ENCODE peak calls at places on chromosomes 7 and 10, in ten cellular contexts. W is tibial nerve, D is suprapubic skin, B is A549, V is sigmoid colon, U is transverse colon, X is H1, E is K562, O is ovary, M is upper lobe of left lung. A is an unnamed sample.

GRCh38 chr10:101693701-101694055 is 1.3 kb downstream of the FBXW4 start:
- DNase-seq in W (peak; percentile 21), D (no peak), B (peak; percentile 61), V (no peak), U (peak; percentile 10), X (no peak), E (peak; percentile 26), O (no peak), M (no peak), A (no peak)

GRCh38 chr7:816751-817671 is 15.3 kb upstream of the SUN1 start:
- DNase-seq in W (no peak), D (no peak), B (peak; percentile 29), V (peak; percentile 69), U (peak; percentile 37), X (peak; percentile 66), E (peak; percentile 59), O (no peak), M (no peak), A (no peak)

GRCh38 chr7:92043098-92043497 is 91.2 kb downstream of the CYP51A1 start:
- DNase-seq in W (no peak), D (no peak), B (no peak), V (no peak), U (no peak), X (no peak), E (no peak), O (no peak), M (no peak), A (no peak)

GRCh38 chr7:128910569-128910945 is at the start of gene KCP:
- DNase-seq in W (no peak), D (no peak), B (no peak), V (peak; percentile 56), U (no peak), X (peak; percentile 72), E (no peak), O (no peak), M (no peak), A (no peak)

GRCh38 chr10:74231375-74231774 is 80.4 kb downstream of the ADK start:
- DNase-seq in W (no peak), D (no peak), B (peak; percentile 24), V (no peak), U (no peak), X (no peak), E (no peak), O (no peak), M (peak; percentile 60), A (no peak)

GRCh38 chr7:116393654-116394053 is 105.9 kb upstream of the CAV2 start:
- DNase-seq in W (no peak), D (no peak), B (no peak), V (no peak), U (no peak), X (no peak), E (no peak), O (no peak), M (no peak), A (no peak)

GRCh38 chr7:71439316-71439715 is 307.4 kb downstream of the GALNT17 start:
- DNase-seq in W (no peak), D (no peak), B (no peak), V (no peak), U (no peak), X (no peak), E (no peak), O (no peak), M (no peak), A (no peak)

GRCh38 chr7:20647051-20647450 is 31.6 kb downstream of the ABCB5 start:
- DNase-seq in W (peak; percentile 8), D (no peak), B (no peak), V (no peak), U (no peak), X (no peak), E (no peak), O (no peak), M (no peak), A (no peak)

GRCh38 chr7:2926120-2926897 is 82.2 kb upstream of the GNA12 start:
- DNase-seq in W (no peak), D (peak; percentile 68), B (no peak), V (peak; percentile 44), U (no peak), X (no peak), E (no peak), O (no peak), M (peak; percentile 16), A (no peak)

GRCh38 chr7:2955177-2955768 is 88.4 kb downstream of the CARD11 start:
- DNase-seq in W (no peak), D (no peak), B (no peak), V (peak; percentile 17), U (no peak), X (no peak), E (peak; percentile 63), O (no peak), M (peak; percentile 14), A (no peak)

GRCh38 chr10:23793577-23793976 is 354.7 kb downstream of the OTUD1 start:
- DNase-seq in W (no peak), D (no peak), B (no peak), V (no peak), U (no peak), X (no peak), E (no peak), O (no peak), M (no peak), A (no peak)

GRCh38 chr7:8176370-8177081 is 85.4 kb downstream of the ICA1 start:
- DNase-seq in W (no peak), D (no peak), B (no peak), V (no peak), U (peak; percentile 39), X (no peak), E (no peak), O (no peak), M (peak; percentile 35), A (no peak)

GRCh38 chr10:59134302-59134701 is 42.1 kb upstream of the PHYHIPL start:
- DNase-seq in W (no peak), D (no peak), B (no peak), V (no peak), U (no peak), X (no peak), E (no peak), O (no peak), M (no peak), A (no peak)

GRCh38 chr10:33335550-33335799 is 1.0 kb upstream of the NRP1 start:
- DNase-seq in W (no peak), D (no peak), B (peak; percentile 81), V (no peak), U (peak; percentile 27), X (no peak), E (no peak), O (no peak), M (no peak), A (no peak)

GRCh38 chr10:103757531-103758293 is 97.7 kb downstream of the SH3PXD2A start:
- DNase-seq in W (peak; percentile 27), D (no peak), B (peak; percentile 81), V (peak; percentile 80), U (peak; percentile 45), X (no peak), E (no peak), O (no peak), M (peak; percentile 47), A (no peak)

DNA sequence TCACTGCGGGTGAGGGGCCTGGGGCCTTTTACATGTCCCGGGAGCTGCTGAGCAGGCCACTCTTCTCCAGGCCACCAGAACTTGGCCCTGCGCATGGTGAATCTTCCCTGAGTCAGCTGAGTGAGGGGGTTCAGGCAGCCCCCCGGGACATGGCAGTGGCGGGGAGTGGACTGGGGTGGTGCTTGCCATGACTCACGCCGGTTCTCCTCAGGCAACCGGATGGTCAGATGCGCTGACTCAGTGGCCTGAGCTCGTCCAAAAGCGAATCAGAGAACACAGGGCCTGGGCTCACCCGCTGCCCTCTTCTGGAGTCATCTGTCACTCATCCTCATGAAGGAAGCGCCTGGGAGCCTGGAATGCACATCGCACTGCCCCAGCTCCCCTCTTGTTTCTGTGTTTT is 33.5 kb downstream of the HTRA1 start:
- DNase-seq in W (peak; percentile 43), D (no peak), B (peak; percentile 16), V (no peak), U (no peak), X (no peak), E (no peak), O (no peak), M (no peak), A (no peak)
- TF ChIP-seq EP300 in W (no peak), D (no peak), B (no peak), V (no peak), U (no peak), X (no peak), E (no peak), O (no peak), M (no peak), A (no peak)

GRCh38 chr10:50552308-50552707 is 71.4 kb downstream of the SGMS1 start:
- DNase-seq in W (no peak), D (no peak), B (no peak), V (no peak), U (no peak), X (no peak), E (no peak), O (no peak), M (no peak), A (no peak)
- H3K4me1 ChIP-seq in W (peaks cover 59% of the 10 kb centered on the region), D (peaks cover 52% of the 10 kb centered on the region), B (no peaks in the 10 kb centered on the region), V (peaks cover 41% of the 10 kb centered on the region), U (peaks cover 25% of the 10 kb centered on the region), X (peaks cover 10% of the 10 kb centered on the region), E (peaks cover 57% of the 10 kb centered on the region), O (peaks cover 22% of the 10 kb centered on the region), M (peaks cover 23% of the 10 kb centered on the region), A (peaks cover 70% of the 10 kb centered on the region)

GRCh38 chr10:3777876-3778707 is 6.9 kb downstream of the KLF6 start:
- DNase-seq in W (no peak), D (no peak), B (no peak), V (no peak), U (no peak), X (no peak), E (no peak), O (no peak), M (no peak), A (no peak)

GRCh38 chr10:3776796-3777571 is 8.0 kb downstream of the KLF6 start:
- DNase-seq in W (peak; percentile 45), D (no peak), B (peak; percentile 75), V (peak; percentile 76), U (peak; percentile 72), X (no peak), E (peak; percentile 25), O (peak; percentile 43), M (peak; percentile 72), A (peak; percentile 71)

GRCh38 chr10:3774018-3774813 is 10.8 kb downstream of the KLF6 start:
- DNase-seq in W (no peak), D (no peak), B (no peak), V (no peak), U (no peak), X (no peak), E (no peak), O (no peak), M (no peak), A (no peak)

GRCh38 chr10:3774814-3775670 is 10.0 kb downstream of the KLF6 start:
- DNase-seq in W (no peak), D (no peak), B (peak; percentile 74), V (peak; percentile 73), U (peak; percentile 47), X (no peak), E (peak; percentile 50), O (peak; percentile 3), M (peak; percentile 53), A (no peak)

GRCh38 chr10:3775671-3776551 is 9.1 kb downstream of the KLF6 start:
- DNase-seq in W (no peak), D (no peak), B (peak; percentile 47), V (peak; percentile 67), U (peak; percentile 34), X (peak; percentile 56), E (no peak), O (peak; percentile 15), M (peak; percentile 66), A (no peak)
- TF ChIP-seq POLR2A in W (no peak), D (no peak), B (no peak), V (no peak), U (peak; percentile 61), X (no peak), E (peak; percentile 70), O (no peak), M (no peak), A (no peak)

GRCh38 chr10:69382382-69383117 is 34.2 kb downstream of the TACR2 start:
- DNase-seq in W (no peak), D (no peak), B (peak; percentile 27), V (no peak), U (no peak), X (no peak), E (no peak), O (no peak), M (no peak), A (no peak)
- TF ChIP-seq EP300 in W (no peak), D (no peak), B (no peak), V (no peak), U (no peak), X (no peak), E (no peak), O (no peak), M (no peak), A (no peak)

A was measured in stomach.